ENCODE peak calls at places on chromosomes 4 and X, in ten cellular contexts. Z is stimulated activated naive CD8-positive, alpha-beta T cell treated with anti-CD3 and anti-CD28 coated beads, Interleukin-15, Interleukin-2, amounts not matched to agents 100 U/mL and 50 U/mL, for 24 hours; P is NAMALWA; V is ovary; I is mucosa of descending colon; R is nephron progenitor cell; D is MV-4-11; C is substantia nigra; G is HepG2; T is stimulated activated naive CD4-positive, alpha-beta T cell treated with Interleukin-2 at 50 U/mL for 16 hours. L is an unnamed sample.

GRCh38 chr4:98778206-98778605 is 119.8 kb upstream of the TSPAN5 start:
- DNase-seq in Z (no peak), P (no peak), V (no peak), I (peak), R (no peak), D (no peak), C (no peak), G (peak), T (no peak), L (no peak)

GRCh38 chr4:5890063-5890727 is 2.7 kb downstream of the CRMP1 start:
- DNase-seq in Z (no peak), P (no peak), V (no peak), I (no peak), R (peak), D (no peak), C (peak), G (no peak), T (no peak), L (peak)

GRCh38 chr4:122827258-122827887 is 742 bp downstream of the FGF2 start:
- DNase-seq in Z (peak), P (no peak), V (peak), I (peak), R (peak), D (no peak), C (peak), G (no peak), T (no peak), L (peak)

GRCh38 chr4:176792348-176793059 is at the start of gene VEGFC:
- DNase-seq in Z (peak), P (no peak), V (peak), I (peak), R (peak), D (no peak), C (peak), G (peak), T (no peak), L (peak)

GRCh38 chr4:5206391-5206790 is 155.1 kb downstream of the STK32B start:
- DNase-seq in Z (no peak), P (no peak), V (no peak), I (no peak), R (no peak), D (no peak), C (peak), G (no peak), T (no peak), L (no peak)

GRCh38 chr4:53592686-53593641 is 1.7 kb upstream of the LNX1 start:
- DNase-seq in Z (no peak), P (no peak), V (peak), I (peak), R (peak), D (no peak), C (no peak), G (no peak), T (no peak), L (peak)

GRCh38 chrX:104318330-104319009 is 63.7 kb upstream of the ESX1 start:
- DNase-seq in Z (no peak), P (no peak), V (no peak), I (peak), R (no peak), D (no peak), C (no peak), G (peak), T (no peak), L (no peak)

GRCh38 chr4:113446019-113446418 is 315.5 kb downstream of the CAMK2D start:
- DNase-seq in Z (no peak), P (no peak), V (no peak), I (no peak), R (no peak), D (no peak), C (no peak), G (peak), T (peak), L (no peak)

GRCh38 chr4:93409035-93409434 is 419.5 kb upstream of the ATOH1 start:
- DNase-seq in Z (no peak), P (peak), V (no peak), I (no peak), R (no peak), D (no peak), C (no peak), G (no peak), T (no peak), L (no peak)

GRCh38 chrX:71637848-71638247 is 19.5 kb upstream of the CXCR3 start:
- DNase-seq in Z (no peak), P (no peak), V (no peak), I (no peak), R (no peak), D (peak), C (no peak), G (no peak), T (no peak), L (no peak)

GRCh38 chrX:40108959-40109287 is 11.2 kb upstream of the BCOR start:
- DNase-seq in Z (peak), P (peak), V (peak), I (peak), R (peak), D (peak), C (peak), G (no peak), T (peak), L (peak)

GRCh38 chr4:8310306-8310705 is 40.8 kb downstream of the HTRA3 start:
- DNase-seq in Z (no peak), P (no peak), V (no peak), I (no peak), R (no peak), D (no peak), C (no peak), G (no peak), T (no peak), L (no peak)

GRCh38 chr4:187668683-187669082 is 326.9 kb upstream of the ZFP42 start:
- DNase-seq in Z (no peak), P (no peak), V (no peak), I (no peak), R (no peak), D (peak), C (no peak), G (no peak), T (no peak), L (no peak)

GRCh38 chrX:137565921-137566745 is at the start of gene ZIC3:
- DNase-seq in Z (no peak), P (no peak), V (peak), I (peak), R (peak), D (no peak), C (peak), G (no peak), T (no peak), L (peak)

GRCh38 chr4:3257691-3258482 is 8.9 kb downstream of the MSANTD1 start:
- DNase-seq in Z (no peak), P (peak), V (no peak), I (no peak), R (no peak), D (no peak), C (no peak), G (no peak), T (no peak), L (no peak)

GRCh38 chrX:132114607-132115006 is 13.2 kb downstream of the FRMD7 start:
- DNase-seq in Z (no peak), P (no peak), V (no peak), I (no peak), R (no peak), D (no peak), C (no peak), G (no peak), T (no peak), L (no peak)